ENCODE peak calls at places on chromosomes 12 and 14, in four cellular contexts. T, C, V and Z are unnamed samples.

GRCh38 chr12:121376754-121377697 is 22.9 kb upstream of the RNF34 start:
- DNase-seq in T (no peak), C (no peak), V (no peak), Z (no peak)

GRCh38 chr14:72894623-72895378 is 900 bp upstream of the DPF3 start:
- DNase-seq in T (no peak), C (no peak), V (no peak), Z (peak; percentile 54)

GRCh38 chr12:101021911-101022388 is 188.1 kb downstream of the SLC5A8 start:
- DNase-seq in T (peak; percentile 4), C (peak; percentile 61), V (no peak), Z (peak; percentile 88)

GRCh38 chr12:119328111-119328510 is 6.4 kb upstream of the CCDC60 start:
- DNase-seq in T (no peak), C (no peak), V (no peak), Z (no peak)

GRCh38 chr14:90491221-90491867 is 94.5 kb downstream of the CALM1 start:
- DNase-seq in T (no peak), C (peak; percentile 6), V (no peak), Z (no peak)

GRCh38 chr14:101114726-101115481 is 211.4 kb upstream of the RTL1 start:
- DNase-seq in T (no peak), C (no peak), V (no peak), Z (no peak)

GRCh38 chr12:47276253-47277070 is 196.7 kb upstream of the AMIGO2 start:
- DNase-seq in T (peak; percentile 79), C (no peak), V (no peak), Z (peak; percentile 95)

GRCh38 chr12:53500119-53500775 is 836 bp upstream of the TARBP2 start:
- DNase-seq in T (peak; percentile 79), C (no peak), V (peak; percentile 73), Z (peak; percentile 61)

GRCh38 chr12:68435816-68436215 is 103.7 kb upstream of the MDM1 start:
- DNase-seq in T (no peak), C (peak; percentile 86), V (no peak), Z (peak; percentile 63)

GRCh38 chr14:68549057-68549421 is 243.8 kb downstream of the ZFP36L1 start:
- DNase-seq in T (no peak), C (no peak), V (no peak), Z (peak; percentile 55)

GRCh38 chr12:104219908-104220404 is 4.4 kb downstream of the TXNRD1 start:
- DNase-seq in T (peak; percentile 40), C (no peak), V (no peak), Z (peak; percentile 96)

GRCh38 chr14:60095781-60096450 is 4.2 kb downstream of the PCNX4 start:
- DNase-seq in T (no peak), C (peak; percentile 59), V (no peak), Z (peak; percentile 83)

GRCh38 chr14:74575936-74576335 is 36.1 kb downstream of the LTBP2 start:
- DNase-seq in T (no peak), C (no peak), V (peak; percentile 20), Z (no peak)

GRCh38 chr14:23406244-23406643 is 1.8 kb downstream of the MYH6 start:
- DNase-seq in T (no peak), C (no peak), V (no peak), Z (no peak)

GRCh38 chr12:117063162-117063911 is 35.9 kb downstream of the TESC start:
- DNase-seq in T (peak; percentile 97), C (no peak), V (no peak), Z (no peak)

GRCh38 chr12:132173135-132174014 is 29.1 kb downstream of the NOC4L start:
- DNase-seq in T (peak; percentile 35), C (no peak), V (no peak), Z (no peak)

GRCh38 chr14:104499784-104500496 is 79.6 kb upstream of the C14orf180 start:
- DNase-seq in T (no peak), C (no peak), V (no peak), Z (no peak)

GRCh38 chr12:124174949-124175348 is 119.9 kb upstream of the RFLNA start:
- DNase-seq in T (no peak), C (no peak), V (no peak), Z (no peak)

GRCh38 chr14:96512122-96512521 is 9.9 kb downstream of the PAPOLA start:
- DNase-seq in T (no peak), C (no peak), V (no peak), Z (no peak)

GRCh38 chr14:36068777-36069534 is 107.6 kb downstream of the PTCSC3 start:
- DNase-seq in T (no peak), C (no peak), V (no peak), Z (peak; percentile 61)

GRCh38 chr14:99946652-99947489 is 118.4 kb upstream of the EVL start:
- DNase-seq in T (no peak), C (no peak), V (no peak), Z (peak; percentile 11)

GRCh38 chr12:4147051-4147481 is 126.5 kb upstream of the CCND2 start:
- DNase-seq in T (peak; percentile 31), C (no peak), V (no peak), Z (no peak)

GRCh38 chr14:25518347-25518746 is 468.4 kb upstream of the STXBP6 start:
- DNase-seq in T (no peak), C (no peak), V (no peak), Z (no peak)

GRCh38 chr12:111057726-111058125 is 137.3 kb upstream of the MYL2 start:
- DNase-seq in T (no peak), C (no peak), V (no peak), Z (no peak)

DNA sequence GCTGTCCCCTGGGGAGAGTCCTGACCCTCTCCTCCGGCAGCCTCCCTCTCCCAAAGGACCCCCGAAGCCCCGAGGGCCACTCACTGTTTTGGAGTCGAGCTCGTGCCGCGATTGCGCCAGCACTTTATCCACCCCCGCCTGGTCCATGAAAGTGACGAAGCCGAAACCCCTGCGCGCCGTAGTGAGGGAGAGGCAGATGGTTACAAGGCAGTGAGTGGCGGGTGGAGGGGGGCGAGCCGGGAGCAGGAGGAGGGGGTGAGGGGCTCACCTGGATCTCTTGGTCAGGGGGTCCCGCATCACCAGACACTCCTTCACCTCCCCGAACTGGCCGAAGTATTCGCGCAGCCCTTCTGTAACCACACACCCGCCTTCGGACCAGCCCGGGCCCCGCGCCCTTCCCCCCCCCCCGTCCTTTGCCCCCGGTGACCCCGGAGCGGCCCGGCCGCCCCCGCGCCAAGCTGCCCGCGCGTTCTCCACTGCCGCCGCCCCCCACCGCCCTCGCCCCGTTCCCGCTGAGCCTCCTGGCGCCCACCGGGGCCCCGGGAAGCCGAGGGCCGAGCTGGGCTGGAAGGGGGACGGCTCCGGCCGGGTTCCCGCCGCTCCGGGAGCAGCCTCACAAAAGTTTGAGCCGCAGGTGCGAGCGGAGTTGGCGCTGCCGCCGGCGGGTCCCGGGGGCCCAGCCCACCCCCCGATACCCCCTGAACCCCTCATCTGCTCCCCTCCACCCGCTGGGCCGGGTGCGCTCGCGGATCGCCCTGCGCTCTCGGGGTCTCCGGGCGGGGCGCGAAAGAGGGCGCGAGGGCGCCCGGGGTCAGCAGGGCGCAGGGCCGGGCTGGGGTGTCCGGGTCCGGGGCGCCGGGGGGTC is 808 bp downstream of the MSI1 start:
- DNase-seq in T (no peak), C (no peak), V (no peak), Z (peak; percentile 38)
- H3K4me3 ChIP-seq in T (no peak overlapping the region), C (no peak overlapping the region), V (peak overlapping the region; percentile 47), Z (no peak overlapping the region)

GRCh38 chr14:102805454-102805891 is 28.2 kb downstream of the TRAF3 start:
- DNase-seq in T (no peak), C (no peak), V (no peak), Z (peak; percentile 27)
- TF ChIP-seq CTCF in T (no peak), C (peak; percentile 29), V (no peak), Z (no peak)

DNA sequence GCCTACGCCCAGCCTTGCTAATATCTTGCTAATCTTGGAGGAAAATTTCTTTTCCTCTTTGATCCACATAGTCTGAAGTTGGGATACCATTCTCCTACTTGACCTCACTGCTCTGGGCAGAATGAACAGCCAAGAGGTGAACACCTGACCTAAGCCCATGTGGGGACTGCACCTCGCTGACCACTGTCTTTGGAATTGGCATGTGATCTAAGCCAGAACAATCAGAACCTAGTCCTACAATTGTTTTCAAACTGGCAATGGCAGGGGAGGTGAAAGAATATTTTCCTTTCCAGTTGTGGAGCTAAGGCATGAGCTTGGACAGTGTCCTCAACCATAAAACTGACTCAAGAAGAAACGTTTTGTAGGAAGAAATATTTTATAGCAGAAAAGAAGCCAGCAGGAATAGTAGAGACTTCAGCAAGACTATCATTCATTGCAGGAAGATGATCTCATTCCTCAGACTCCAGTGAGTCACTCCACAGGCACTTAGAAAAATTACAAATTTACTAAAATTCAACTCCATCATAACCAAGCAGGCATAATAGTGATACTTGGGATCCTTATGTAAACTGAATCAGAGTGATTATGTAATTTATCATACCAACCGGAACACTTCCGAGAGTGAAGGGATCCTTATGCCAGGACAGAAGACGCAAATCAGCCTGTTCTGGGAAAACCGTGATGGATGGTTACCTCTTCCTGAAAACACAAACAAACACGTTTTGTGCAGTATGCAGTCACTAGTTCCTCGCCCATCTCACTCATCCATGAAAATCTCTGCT is 14.7 kb downstream of the PTPRO start:
- DNase-seq in T (no peak), C (no peak), V (no peak), Z (peak; percentile 68)
- H3K4me3 ChIP-seq in T (no peak overlapping the region), C (no peak overlapping the region), V (no peak overlapping the region), Z (no peak overlapping the region)

GRCh38 chr12:89676935-89677334 is 31.7 kb downstream of the ATP2B1 start:
- DNase-seq in T (no peak), C (no peak), V (no peak), Z (no peak)

GRCh38 chr12:89671469-89671868 is 37.2 kb downstream of the ATP2B1 start:
- DNase-seq in T (no peak), C (no peak), V (no peak), Z (peak; percentile 6)

GRCh38 chr12:89673603-89674002 is 35.0 kb downstream of the ATP2B1 start:
- DNase-seq in T (no peak), C (no peak), V (no peak), Z (no peak)

GRCh38 chr12:89672589-89672979 is 36.1 kb downstream of the ATP2B1 start:
- DNase-seq in T (no peak), C (no peak), V (no peak), Z (no peak)

DNA sequence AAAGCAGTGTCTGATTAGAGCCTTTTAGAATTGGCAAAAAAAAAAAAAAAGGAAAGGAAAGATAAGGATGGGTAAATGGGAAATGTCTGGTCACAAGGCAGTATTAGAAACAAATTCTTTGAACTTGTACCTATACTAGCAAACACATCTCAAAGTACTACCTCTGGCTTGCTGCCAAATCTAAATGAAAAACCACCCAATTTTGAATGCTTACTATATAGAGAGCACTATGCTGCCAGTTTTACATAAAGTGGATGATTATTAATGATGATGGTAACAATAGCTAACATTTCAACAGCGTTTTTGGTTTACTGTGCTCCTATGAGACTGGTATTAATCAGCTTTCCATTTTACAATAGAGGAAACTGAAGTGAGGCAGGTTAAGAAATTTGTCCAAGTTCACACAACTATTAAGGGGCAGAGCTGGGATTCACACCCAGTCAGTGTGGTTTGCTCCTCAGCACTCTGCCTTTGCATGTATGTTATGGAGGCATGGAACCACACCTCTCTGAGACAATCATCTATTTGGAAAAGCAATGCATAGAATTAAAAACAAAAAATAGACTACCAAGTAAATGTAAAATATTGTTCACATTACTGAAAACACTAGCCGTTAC is 34.2 kb downstream of the ATP2B1 start:
- DNase-seq in T (no peak), C (no peak), V (no peak), Z (no peak)
- TF ChIP-seq CTCF in T (no peak), C (no peak), V (no peak), Z (no peak)

DNA sequence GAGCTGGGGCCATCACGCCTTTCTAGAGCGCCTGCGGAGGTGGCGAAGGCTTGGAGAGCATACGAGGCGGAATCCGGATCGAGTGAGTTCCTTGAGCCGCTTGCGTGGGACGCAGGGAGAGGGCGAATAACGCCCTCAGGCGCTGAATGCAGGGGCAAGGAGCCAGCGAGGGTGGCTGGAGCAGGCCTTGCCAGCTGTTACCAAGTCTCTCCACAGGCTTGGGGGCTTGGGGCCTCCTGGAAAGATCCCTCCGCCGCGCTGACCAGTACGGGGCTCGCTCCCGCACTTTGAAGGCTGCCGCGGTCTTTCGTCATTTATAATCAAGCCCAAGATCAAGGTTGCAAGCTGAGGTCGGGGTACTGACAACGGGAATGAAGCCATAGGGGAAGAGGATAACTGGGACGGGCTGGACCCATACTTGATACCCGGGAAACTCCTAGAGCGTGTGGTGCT is 1.2 kb downstream of the FLRT2 start:
- DNase-seq in T (no peak), C (no peak), V (peak; percentile 50), Z (peak; percentile 73)
- H3K4me3 ChIP-seq in T (peak overlapping the region; percentile 32), C (peak overlapping the region; percentile 82), V (peak overlapping the region; percentile 58), Z (peak overlapping the region; percentile 88)